ENCODE peak calls at places on chromosomes 4 and X, in six cellular contexts. D, S, L, J, M and P are unnamed samples.

GRCh38 chr4:87589531-87589930 is 18.8 kb upstream of the DSPP start:
- DNase-seq in D (no peak), S (no peak), L (no peak), J (no peak), M (no peak), P (peak)

GRCh38 chr4:160175064-160175643 is 1072.3 kb downstream of the RAPGEF2 start:
- DNase-seq in D (peak), S (no peak), L (no peak), J (no peak), M (no peak), P (no peak)

GRCh38 chrX:103061486-103061885 is 2.5 kb downstream of the BEX1 start:
- DNase-seq in D (no peak), S (no peak), L (no peak), J (no peak), M (peak), P (no peak)

GRCh38 chrX:8971116-8971515 is 62.8 kb downstream of the FAM9B start:
- DNase-seq in D (peak), S (peak), L (peak), J (no peak), M (peak), P (peak)

GRCh38 chr4:153257151-153257620 is 52.9 kb downstream of the TRIM2 start:
- DNase-seq in D (no peak), S (peak), L (peak), J (no peak), M (no peak), P (no peak)

GRCh38 chrX:70096052-70096451 is 33.8 kb downstream of the OTUD6A start:
- DNase-seq in D (peak), S (peak), L (no peak), J (no peak), M (peak), P (no peak)

GRCh38 chrX:73214366-73215094 is at the start of gene NAP1L2:
- DNase-seq in D (no peak), S (peak), L (no peak), J (no peak), M (no peak), P (no peak)

GRCh38 chr4:142238589-142238988 is 602.2 kb downstream of the IL15 start:
- DNase-seq in D (no peak), S (no peak), L (no peak), J (no peak), M (no peak), P (no peak)

GRCh38 chr4:86924805-86925204 is 10.0 kb upstream of the AFF1 start:
- DNase-seq in D (no peak), S (peak), L (no peak), J (no peak), M (peak), P (no peak)

GRCh38 chr4:170662250-170662649 is 572.5 kb upstream of the AADAT start:
- DNase-seq in D (no peak), S (no peak), L (no peak), J (no peak), M (no peak), P (no peak)

GRCh38 chr4:149203256-149204001 is 612.2 kb downstream of the IQCM start:
- DNase-seq in D (no peak), S (no peak), L (no peak), J (no peak), M (no peak), P (no peak)

GRCh38 chrX:44344194-44344593 is 722 bp upstream of the EFHC2 start:
- DNase-seq in D (no peak), S (no peak), L (no peak), J (no peak), M (no peak), P (no peak)

GRCh38 chr4:130808492-130808891 is 1712.5 kb downstream of the C4orf33 start:
- DNase-seq in D (peak), S (peak), L (peak), J (no peak), M (peak), P (no peak)

DNA sequence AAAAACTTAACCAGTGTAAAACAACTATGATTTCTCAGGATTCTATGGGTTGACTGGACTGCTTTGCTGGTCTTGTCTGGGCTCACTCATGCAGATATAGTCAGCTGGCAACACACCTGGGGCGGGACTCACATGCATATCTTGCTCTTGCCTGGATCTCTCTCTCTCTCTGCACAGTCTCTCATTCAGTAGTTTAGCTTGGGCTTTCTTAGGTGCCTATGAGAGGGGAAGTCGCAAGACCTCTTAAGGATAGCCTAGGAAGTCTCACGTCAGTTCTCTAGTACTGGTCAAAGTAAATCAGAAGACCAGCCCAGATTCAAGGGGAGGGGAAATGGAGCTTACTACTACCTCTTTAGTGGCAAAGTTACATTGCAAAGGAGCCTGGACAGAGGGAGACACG is 2.0 kb downstream of the COPS4 start:
- DNase-seq in D (no peak), S (no peak), L (no peak), J (no peak), M (no peak), P (no peak)
- H3K4me3 ChIP-seq in D (no peak), S (no peak), L (peak), J (peak), M (peak), P (no peak)

DNA sequence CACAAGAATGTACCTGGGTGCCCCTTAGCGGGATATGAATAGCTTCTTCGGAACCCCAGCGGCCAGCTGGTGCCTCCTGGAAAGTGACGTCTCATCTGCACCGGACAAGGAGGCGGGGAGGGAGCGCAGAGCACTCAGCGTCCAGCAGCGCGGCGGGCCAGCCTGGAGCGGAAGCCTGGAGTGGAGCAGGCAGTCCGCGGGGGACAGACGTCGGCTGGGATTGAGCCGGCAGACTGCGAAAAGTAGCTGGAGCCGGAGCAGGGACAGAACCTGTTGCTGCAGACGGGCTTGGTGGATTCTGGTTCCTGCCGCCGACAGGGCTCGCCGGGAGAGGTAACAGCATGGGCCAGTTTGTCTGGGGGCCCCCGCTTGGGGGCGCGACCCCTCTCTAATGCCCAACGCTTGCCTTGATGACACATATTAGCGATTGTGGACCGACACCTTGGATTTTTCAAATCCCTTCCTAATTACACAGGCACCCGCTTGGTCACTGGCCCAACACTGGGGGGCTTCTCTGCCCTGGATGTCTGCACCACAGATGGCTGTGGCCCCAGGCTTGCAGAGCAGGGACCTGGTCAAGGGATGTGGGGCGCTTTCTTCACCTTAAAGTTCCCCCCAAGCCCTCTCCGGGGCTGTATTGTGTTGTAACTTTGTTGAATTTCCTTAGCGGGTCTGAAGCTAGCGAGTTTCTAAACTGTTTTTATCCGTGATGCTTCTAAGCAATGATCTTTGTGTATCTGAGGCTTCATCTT is at the start of gene NPFFR2:
- DNase-seq in D (no peak), S (peak), L (peak), J (no peak), M (no peak), P (no peak)
- TF ChIP-seq POLR2AphosphoS5 in D (no peak), S (no peak), L (no peak), J (no peak), M (no peak), P (no peak)

DNA sequence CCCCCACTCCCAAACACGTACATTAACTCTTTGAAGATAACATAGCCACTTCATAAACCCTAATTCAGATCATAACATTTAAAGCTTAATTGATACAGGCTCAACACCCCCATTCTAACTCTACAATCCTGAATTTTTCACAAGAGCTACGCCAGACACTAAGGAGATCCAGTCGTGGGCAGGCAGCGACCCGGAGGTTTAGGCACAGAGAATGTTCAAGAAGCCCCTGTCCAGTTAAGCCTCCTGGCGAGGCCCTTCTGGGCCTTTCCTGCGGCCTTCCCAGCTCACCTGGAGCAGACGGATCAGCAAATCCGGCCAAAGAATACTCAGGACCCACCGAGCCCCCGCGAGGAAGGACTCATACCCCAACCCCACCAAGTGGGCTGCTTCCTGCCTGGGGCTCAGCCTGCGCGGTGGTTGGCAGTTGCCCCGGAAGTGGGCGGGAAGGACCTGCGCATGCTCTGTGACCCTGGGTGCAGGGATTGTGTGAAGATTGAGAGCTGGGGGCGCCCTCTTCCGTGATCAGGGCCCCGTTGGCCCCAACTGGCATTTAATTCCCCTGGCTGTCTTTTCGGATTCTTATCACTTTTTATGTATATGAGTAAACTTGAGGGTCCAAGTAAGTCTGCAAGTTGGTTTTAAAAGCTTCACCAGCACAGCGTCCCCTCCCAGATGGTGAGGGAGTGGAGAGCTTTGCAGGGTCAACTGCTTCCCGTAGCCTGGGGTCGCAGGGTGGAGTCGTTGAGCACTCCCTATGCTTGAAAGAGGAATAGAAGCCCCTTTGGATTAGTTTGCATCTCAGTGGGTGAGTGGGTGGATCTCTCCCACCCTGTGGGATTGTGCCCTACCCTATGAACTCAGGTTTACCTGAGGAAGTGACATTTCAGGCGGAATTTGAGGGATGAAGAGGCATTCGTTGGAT is at the start of gene TRIM61:
- DNase-seq in D (no peak), S (no peak), L (peak), J (peak), M (no peak), P (no peak)
- H3K9ac ChIP-seq in D (no peak), S (no peak), L (no peak), J (peak), M (no peak), P (no peak)

GRCh38 chr4:55547918-55548317 is 1.2 kb upstream of the CLOCK start:
- DNase-seq in D (no peak), S (no peak), L (no peak), J (no peak), M (no peak), P (no peak)
- H3K4me3 ChIP-seq in D (peak), S (no peak), L (peak), J (peak), M (peak), P (peak)

DNA sequence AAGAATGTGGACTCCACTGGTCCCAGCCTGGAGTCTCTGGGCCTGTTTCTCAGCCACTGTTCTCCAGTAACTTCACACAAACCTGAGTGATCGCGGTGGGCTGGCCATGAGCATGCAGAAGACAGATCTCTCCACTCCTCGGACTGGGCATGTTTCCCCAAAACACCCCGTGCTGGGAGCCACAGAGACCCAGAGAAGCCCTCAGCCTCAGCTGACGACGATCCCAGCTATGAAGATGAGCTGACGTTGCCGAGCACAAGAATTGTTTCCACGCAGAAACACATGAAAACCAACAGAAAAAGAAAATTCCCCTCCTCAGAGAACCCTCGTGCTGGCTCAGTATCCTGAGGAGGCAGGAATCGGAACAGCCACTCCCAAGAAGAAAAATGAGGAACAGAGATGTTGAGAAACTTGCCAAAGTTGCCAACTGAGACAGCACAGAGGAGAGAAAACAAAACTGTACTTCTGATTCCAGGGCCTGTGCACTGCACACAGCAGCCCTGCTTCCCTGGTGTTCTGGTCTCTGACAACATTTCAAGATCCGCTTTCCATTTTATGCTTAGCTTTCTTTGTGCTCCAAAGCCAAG is 81.5 kb downstream of the IRF2 start:
- DNase-seq in D (no peak), S (no peak), L (no peak), J (no peak), M (no peak), P (no peak)
- TF ChIP-seq POLR2AphosphoS5 in D (no peak), S (no peak), L (no peak), J (no peak), M (no peak), P (no peak)

GRCh38 chrX:153723351-153724251 is 586 bp downstream of the BCAP31 start:
- DNase-seq in D (no peak), S (peak), L (peak), J (no peak), M (peak), P (no peak)

GRCh38 chrX:153726286-153727107 is 1.8 kb downstream of the ABCD1 start:
- DNase-seq in D (no peak), S (peak), L (peak), J (peak), M (peak), P (no peak)

GRCh38 chrX:153725832-153726285 is 1.2 kb downstream of the ABCD1 start:
- DNase-seq in D (no peak), S (no peak), L (peak), J (no peak), M (no peak), P (no peak)

GRCh38 chrX:153724252-153725038 is at the start of the genes ABCD1 and BCAP31:
- DNase-seq in D (peak), S (peak), L (peak), J (peak), M (peak), P (no peak)

DNA sequence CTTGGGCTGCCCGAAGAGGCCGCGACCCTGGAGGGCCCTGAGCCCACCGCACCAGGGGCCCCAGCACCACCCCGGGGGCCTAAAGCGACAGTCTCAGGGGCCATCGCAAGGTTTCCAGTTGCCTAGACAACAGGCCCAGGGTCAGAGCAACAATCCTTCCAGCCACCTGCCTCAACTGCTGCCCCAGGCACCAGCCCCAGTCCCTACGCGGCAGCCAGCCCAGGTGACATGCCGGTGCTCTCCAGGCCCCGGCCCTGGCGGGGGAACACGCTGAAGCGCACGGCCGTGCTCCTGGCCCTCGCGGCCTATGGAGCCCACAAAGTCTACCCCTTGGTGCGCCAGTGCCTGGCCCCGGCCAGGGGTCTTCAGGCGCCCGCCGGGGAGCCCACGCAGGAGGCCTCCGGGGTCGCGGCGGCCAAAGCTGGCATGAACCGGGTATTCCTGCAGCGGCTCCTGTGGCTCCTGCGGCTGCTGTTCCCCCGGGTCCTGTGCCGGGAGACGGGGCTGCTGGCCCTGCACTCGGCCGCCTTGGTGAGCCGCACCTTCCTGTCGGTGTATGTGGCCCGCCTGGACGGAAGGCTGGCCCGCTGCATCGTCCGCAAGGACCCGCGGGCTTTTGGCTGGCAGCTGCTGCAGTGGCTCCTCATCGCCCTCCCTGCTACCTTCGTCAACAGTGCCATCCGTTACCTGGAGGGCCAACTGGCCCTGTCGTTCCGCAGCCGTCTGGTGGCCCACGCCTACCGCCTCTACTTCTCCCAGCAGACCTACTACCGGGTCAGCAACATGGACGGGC is 579 bp downstream of the ABCD1 start:
- DNase-seq in D (no peak), S (no peak), L (no peak), J (no peak), M (no peak), P (no peak)
- H3K9ac ChIP-seq in D (peak), S (peak), L (no peak), J (peak), M (peak), P (peak)

GRCh38 chr4:57234252-57234775 is 124.1 kb upstream of the IGFBP7 start:
- DNase-seq in D (no peak), S (no peak), L (no peak), J (no peak), M (no peak), P (no peak)

GRCh38 chr4:57231781-57232180 is 121.6 kb upstream of the IGFBP7 start:
- DNase-seq in D (no peak), S (no peak), L (no peak), J (no peak), M (no peak), P (no peak)

GRCh38 chr4:57233391-57233790 is 123.2 kb upstream of the IGFBP7 start:
- DNase-seq in D (no peak), S (peak), L (peak), J (no peak), M (no peak), P (no peak)
- H3K4me3 ChIP-seq in D (no peak), S (no peak), L (no peak), J (no peak), M (no peak), P (no peak)